ENCODE peak calls at places on chromosomes 6 and 20, in six cellular contexts. Z is foreskin fibroblast, V is upper lobe of left lung, G is AG09319, M is endothelial cell, L is Peyer's patch. A is an unnamed sample.
A peak's percentile ranks its signal among the peaks of the same experiment; 100 is the strongest.

GRCh38 chr6:3776881-3777507 is 25.5 kb upstream of the PXDC1 start:
- DNase-seq in Z (no peak), V (no peak), G (no peak), M (peak; percentile 14), L (no peak), A (no peak)

GRCh38 chr20:33524261-33524660 is 34.4 kb downstream of the CBFA2T2 start:
- DNase-seq in Z (no peak), V (no peak), G (no peak), M (no peak), L (no peak), A (no peak)

GRCh38 chr6:159422041-159422984 is 253.1 kb downstream of the FNDC1 start:
- DNase-seq in Z (no peak), V (peak; percentile 51), G (no peak), M (no peak), L (no peak), A (no peak)

GRCh38 chr6:121694389-121695185 is 259.1 kb downstream of the GJA1 start:
- DNase-seq in Z (peak; percentile 14), V (no peak), G (no peak), M (no peak), L (no peak), A (no peak)

GRCh38 chr20:53642196-53643030 is 48.8 kb upstream of the ZNF217 start:
- DNase-seq in Z (no peak), V (no peak), G (no peak), M (peak; percentile 26), L (peak; percentile 56), A (no peak)

GRCh38 chr6:30518505-30518850 is 29.2 kb downstream of the HLA-E start:
- DNase-seq in Z (no peak), V (no peak), G (no peak), M (no peak), L (no peak), A (no peak)

GRCh38 chr6:88358846-88359245 is 192.7 kb upstream of the CNR1 start:
- DNase-seq in Z (peak; percentile 34), V (no peak), G (no peak), M (no peak), L (no peak), A (no peak)

GRCh38 chr6:169859401-169859977 is 108.1 kb downstream of the ERMARD start:
- DNase-seq in Z (no peak), V (no peak), G (no peak), M (no peak), L (no peak), A (no peak)

GRCh38 chr6:68876792-68877493 is 241.9 kb downstream of the ADGRB3 start:
- DNase-seq in Z (peak; percentile 2), V (no peak), G (no peak), M (no peak), L (no peak), A (no peak)

GRCh38 chr6:65638047-65638831 is 68.8 kb downstream of the EYS start:
- DNase-seq in Z (no peak), V (peak; percentile 45), G (no peak), M (peak; percentile 45), L (no peak), A (no peak)
- TF ChIP-seq CTCF in Z (no peak), V (no peak), G (no peak), M (no peak), L (no peak), A (no peak)

DNA sequence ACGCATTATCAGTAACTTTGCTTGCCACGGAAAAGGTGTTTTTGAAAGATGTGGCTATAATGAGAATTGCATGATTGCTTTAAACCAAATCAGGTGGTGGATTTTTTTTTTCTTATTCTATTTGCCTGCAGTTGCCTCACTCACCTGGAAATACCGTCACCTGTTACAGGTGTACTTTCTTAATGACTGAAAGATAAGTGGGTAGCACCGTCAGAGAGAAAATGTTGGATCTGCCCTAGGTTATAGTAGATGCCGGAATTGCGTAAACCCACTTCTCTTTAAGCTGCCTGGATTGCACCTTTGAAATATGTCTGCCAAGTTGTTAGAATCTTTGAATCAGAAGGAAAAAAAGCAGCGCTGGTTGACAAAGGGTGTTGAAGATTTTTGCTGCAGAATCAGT is 68.5 kb downstream of the SH3BGRL2 start:
- DNase-seq in Z (no peak), V (no peak), G (no peak), M (no peak), L (no peak), A (no peak)
- TF ChIP-seq CTCF in Z (no peak), V (no peak), G (no peak), M (no peak), L (no peak), A (no peak)

GRCh38 chr6:84651583-84651982 is 112.8 kb downstream of the TBX18 start:
- DNase-seq in Z (no peak), V (no peak), G (no peak), M (no peak), L (no peak), A (no peak)
- TF ChIP-seq CTCF in Z (no peak), V (no peak), G (no peak), M (no peak), L (no peak), A (no peak)

GRCh38 chr6:168441434-168442391 is 729 bp downstream of the SMOC2 start:
- DNase-seq in Z (no peak), V (peak; percentile 86), G (no peak), M (peak; percentile 29), L (no peak), A (no peak)
- TF ChIP-seq CTCF in Z (no peak), V (no peak), G (no peak), M (no peak), L (no peak), A (no peak)

GRCh38 chr6:56843476-56844349 is 111.2 kb upstream of the BEND6 start:
- DNase-seq in Z (peak; percentile 86), V (peak; percentile 93), G (no peak), M (peak; percentile 82), L (peak; percentile 23), A (peak; percentile 30)
- TF ChIP-seq CTCF in Z (peak; percentile 53), V (peak; percentile 28), G (peak; percentile 55), M (no peak), L (peak; percentile 28), A (no peak)

GRCh38 chr6:54717849-54718455 is 128.6 kb upstream of the FAM83B start:
- DNase-seq in Z (peak; percentile 11), V (no peak), G (no peak), M (peak; percentile 71), L (peak; percentile 43), A (no peak)
- TF ChIP-seq CTCF in Z (peak; percentile 88), V (peak; percentile 74), G (peak; percentile 84), M (peak; percentile 92), L (peak; percentile 65), A (peak; percentile 63)

GRCh38 chr6:24257282-24257681 is 100.6 kb downstream of the DCDC2 start:
- DNase-seq in Z (no peak), V (no peak), G (no peak), M (no peak), L (no peak), A (no peak)
- TF ChIP-seq CTCF in Z (no peak), V (no peak), G (no peak), M (peak; percentile 12), L (no peak), A (no peak)

A was measured in activated B cell treated with CpG ODN at 0.5 μM for 24 hours.